ENCODE peak calls at places on chromosomes 3 and 15, in four cellular contexts. One of them, this sample, is unnamed.
A peak's percentile ranks its signal among the peaks of the same experiment; 100 is the strongest.

GRCh38 chr3:72957303-72957702 is 39.3 kb upstream of the PPP4R2 start:
- DNase-seq in HepG2: peak; percentile 95
- DNase-seq in K562: no peak
- DNase-seq in A549: no peak
- DNase-seq in this sample: no peak

GRCh38 chr3:128195369-128195768 is 42.1 kb downstream of the EEFSEC start:
- DNase-seq in A549: no peak
- DNase-seq in HepG2: no peak
- DNase-seq in K562: no peak
- DNase-seq in this sample: no peak

GRCh38 chr15:34275154-34275553 is 50.3 kb downstream of the EMC4 start:
- DNase-seq in A549: no peak
- DNase-seq in K562: no peak
- DNase-seq in HepG2: no peak
- DNase-seq in this sample: no peak

GRCh38 chr15:76994001-76994400 is 925 bp upstream of the PSTPIP1 start:
- DNase-seq in HepG2: no peak
- DNase-seq in A549: peak; percentile 43
- DNase-seq in K562: no peak
- DNase-seq in this sample: peak; percentile 7

GRCh38 chr15:91807122-91807521 is 46.4 kb upstream of the SLCO3A1 start:
- DNase-seq in K562: no peak
- DNase-seq in HepG2: no peak
- DNase-seq in A549: no peak
- DNase-seq in this sample: no peak

GRCh38 chr3:159840900-159841299 is 147.7 kb upstream of the IL12A start:
- DNase-seq in A549: peak; percentile 64
- DNase-seq in K562: no peak
- DNase-seq in HepG2: no peak
- DNase-seq in this sample: no peak

GRCh38 chr15:94538280-94538679 is 306.9 kb downstream of the MCTP2 start:
- DNase-seq in A549: no peak
- DNase-seq in K562: no peak
- DNase-seq in HepG2: no peak
- DNase-seq in this sample: no peak

GRCh38 chr3:108153451-108153981 is 62.7 kb upstream of the CD47 start:
- DNase-seq in K562: peak; percentile 9
- DNase-seq in HepG2: peak; percentile 37
- DNase-seq in A549: peak; percentile 71
- DNase-seq in this sample: peak; percentile 61

GRCh38 chr3:148962513-148962912 is 28.8 kb upstream of the GYG1 start:
- DNase-seq in HepG2: peak; percentile 5
- DNase-seq in A549: peak; percentile 76
- DNase-seq in K562: peak; percentile 9
- DNase-seq in this sample: peak; percentile 66

GRCh38 chr3:150073513-150073912 is 102.8 kb upstream of the PFN2 start:
- DNase-seq in A549: no peak
- DNase-seq in HepG2: no peak
- DNase-seq in K562: no peak
- DNase-seq in this sample: no peak

GRCh38 chr15:98899266-98900021 is 108.1 kb downstream of the PGPEP1L start:
- DNase-seq in HepG2: no peak
- DNase-seq in A549: no peak
- DNase-seq in K562: no peak
- DNase-seq in this sample: no peak

GRCh38 chr3:94401466-94401865 is 338.6 kb downstream of the NSUN3 start:
- DNase-seq in A549: no peak
- DNase-seq in K562: no peak
- DNase-seq in HepG2: no peak
- DNase-seq in this sample: no peak

GRCh38 chr15:22945071-22945470 is 35.1 kb downstream of the CYFIP1 start:
- DNase-seq in K562: no peak
- DNase-seq in A549: no peak
- DNase-seq in HepG2: no peak
- DNase-seq in this sample: no peak

GRCh38 chr3:41088882-41089281 is 110.4 kb upstream of the CTNNB1 start:
- DNase-seq in HepG2: no peak
- DNase-seq in K562: no peak
- DNase-seq in A549: no peak
- DNase-seq in this sample: no peak

GRCh38 chr3:145422541-145422940 is 738.4 kb downstream of the PLOD2 start:
- DNase-seq in K562: no peak
- DNase-seq in HepG2: no peak
- DNase-seq in A549: no peak
- DNase-seq in this sample: no peak

GRCh38 chr3:119569156-119569555 is 9.7 kb upstream of the CD80 start:
- DNase-seq in HepG2: no peak
- DNase-seq in A549: no peak
- DNase-seq in K562: no peak
- DNase-seq in this sample: no peak
- TF ChIP-seq NR3C1 in HepG2: no peak
- TF ChIP-seq NR3C1 in A549: no peak
- TF ChIP-seq NR3C1 in K562: no peak
- TF ChIP-seq NR3C1 in this sample: no peak

GRCh38 chr15:29043731-29044485 is 158.1 kb downstream of the APBA2 start:
- DNase-seq in HepG2: no peak
- DNase-seq in A549: no peak
- DNase-seq in K562: no peak
- DNase-seq in this sample: no peak
- TF ChIP-seq ESRRA in HepG2: no peak
- TF ChIP-seq ESRRA in A549: no peak
- TF ChIP-seq ESRRA in K562: no peak
- TF ChIP-seq ESRRA in this sample: no peak

GRCh38 chr3:9686703-9687102 is 16.9 kb upstream of the CPNE9 start:
- DNase-seq in K562: no peak
- DNase-seq in A549: no peak
- DNase-seq in HepG2: no peak
- DNase-seq in this sample: no peak

GRCh38 chr3:9687514-9687913 is 16.1 kb upstream of the CPNE9 start:
- DNase-seq in HepG2: no peak
- DNase-seq in K562: no peak
- DNase-seq in A549: no peak
- DNase-seq in this sample: no peak

GRCh38 chr3:9685216-9686049 is 18.2 kb upstream of the CPNE9 start:
- DNase-seq in HepG2: no peak
- DNase-seq in A549: no peak
- DNase-seq in K562: no peak
- DNase-seq in this sample: no peak

GRCh38 chr3:9688961-9689360 is 14.7 kb upstream of the CPNE9 start:
- DNase-seq in HepG2: no peak
- DNase-seq in K562: no peak
- DNase-seq in A549: no peak
- DNase-seq in this sample: no peak

DNA sequence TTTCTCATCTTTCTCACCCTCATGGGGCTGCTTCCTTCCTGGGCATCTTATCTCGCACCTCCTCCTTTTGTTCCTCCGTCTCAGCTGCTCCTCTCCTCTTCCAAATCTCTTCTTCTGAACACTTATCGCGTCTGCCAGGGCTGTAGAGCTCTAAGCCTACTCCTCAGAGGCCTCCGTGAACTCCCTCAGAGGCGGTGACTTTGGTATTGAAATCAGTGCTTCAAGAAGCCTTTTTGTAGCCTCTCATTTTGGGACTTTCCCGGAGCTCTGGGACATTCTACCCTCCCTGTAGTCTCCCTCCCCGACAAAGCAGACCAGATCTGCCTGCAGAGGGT is 17.6 kb upstream of the CPNE9 start:
- DNase-seq in K562: no peak
- DNase-seq in A549: no peak
- DNase-seq in HepG2: no peak
- DNase-seq in this sample: no peak
- TF ChIP-seq NR3C1 in K562: no peak
- TF ChIP-seq NR3C1 in A549: no peak
- TF ChIP-seq NR3C1 in HepG2: no peak
- TF ChIP-seq NR3C1 in this sample: no peak

GRCh38 chr3:105366302-105367062 is at the start of gene ALCAM:
- DNase-seq in A549: peak; percentile 98
- DNase-seq in K562: peak; percentile 7
- DNase-seq in HepG2: peak; percentile 87
- DNase-seq in this sample: peak; percentile 96

GRCh38 chr3:105369501-105370371 is 3.0 kb downstream of the ALCAM start:
- DNase-seq in A549: peak; percentile 73
- DNase-seq in HepG2: peak; percentile 49
- DNase-seq in K562: no peak
- DNase-seq in this sample: peak; percentile 39

GRCh38 chr3:105367063-105367405 is 325 bp downstream of the ALCAM start:
- DNase-seq in K562: no peak
- DNase-seq in A549: no peak
- DNase-seq in HepG2: no peak
- DNase-seq in this sample: peak; percentile 49

GRCh38 chr3:105367406-105368213 is 901 bp downstream of the ALCAM start:
- DNase-seq in HepG2: peak; percentile 47
- DNase-seq in A549: peak; percentile 65
- DNase-seq in K562: no peak
- DNase-seq in this sample: peak; percentile 59

DNA sequence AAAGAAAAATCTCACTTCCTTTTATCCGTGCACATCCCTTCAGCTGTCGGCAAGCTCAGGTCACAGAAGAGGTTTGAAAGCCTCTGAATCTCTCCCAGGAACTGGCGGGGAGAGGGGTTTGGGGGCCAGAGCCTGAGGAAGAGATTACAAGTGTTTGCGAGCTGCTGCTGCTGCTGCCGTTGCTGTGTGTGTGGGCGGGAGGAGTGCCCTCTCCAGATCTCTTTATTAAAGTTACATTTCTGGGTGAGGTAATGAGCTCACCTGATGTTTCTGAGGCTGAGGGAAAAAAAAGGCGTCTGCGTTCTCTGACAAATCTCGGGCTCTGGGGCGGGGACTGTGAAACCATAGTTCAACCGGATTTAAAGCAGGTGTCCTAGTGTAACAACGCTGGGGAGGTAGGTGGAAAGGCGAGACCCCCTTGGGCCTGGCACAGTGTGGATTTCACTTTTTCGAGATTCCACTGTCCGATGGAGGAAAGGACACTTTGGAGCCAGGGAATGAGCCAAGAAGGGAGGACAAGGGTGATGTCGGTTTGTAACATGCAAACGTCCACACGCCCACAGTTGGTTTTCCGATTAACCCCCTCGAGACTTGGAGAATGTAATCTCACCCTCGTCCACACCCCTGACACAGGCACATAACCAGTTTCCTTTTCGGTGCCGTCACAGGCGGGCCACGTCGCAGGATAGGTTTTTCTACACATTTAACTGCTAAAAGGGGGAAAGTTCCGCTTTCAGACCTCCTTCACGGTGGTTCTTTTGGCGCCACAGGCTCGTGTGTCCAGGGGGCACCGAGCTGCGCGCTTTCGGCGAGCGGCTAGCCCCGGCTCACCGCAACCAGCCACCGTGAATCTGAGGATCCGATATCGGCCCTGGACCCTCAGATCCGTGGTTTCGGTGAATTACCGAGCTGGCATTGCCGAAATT is 2.1 kb downstream of the ALCAM start:
- DNase-seq in A549: peak; percentile 69
- DNase-seq in HepG2: peak; percentile 60
- DNase-seq in K562: no peak
- DNase-seq in this sample: peak; percentile 19
- TF ChIP-seq ESRRA in A549: no peak
- TF ChIP-seq ESRRA in HepG2: no peak
- TF ChIP-seq ESRRA in K562: no peak
- TF ChIP-seq ESRRA in this sample: no peak

GRCh38 chr15:81504170-81504905 is 130.3 kb upstream of the TMC3 start:
- DNase-seq in K562: no peak
- DNase-seq in HepG2: no peak
- DNase-seq in A549: no peak
- DNase-seq in this sample: no peak
- TF ChIP-seq NR3C1 in K562: no peak
- TF ChIP-seq NR3C1 in HepG2: no peak
- TF ChIP-seq NR3C1 in A549: no peak
- TF ChIP-seq NR3C1 in this sample: no peak

DNA sequence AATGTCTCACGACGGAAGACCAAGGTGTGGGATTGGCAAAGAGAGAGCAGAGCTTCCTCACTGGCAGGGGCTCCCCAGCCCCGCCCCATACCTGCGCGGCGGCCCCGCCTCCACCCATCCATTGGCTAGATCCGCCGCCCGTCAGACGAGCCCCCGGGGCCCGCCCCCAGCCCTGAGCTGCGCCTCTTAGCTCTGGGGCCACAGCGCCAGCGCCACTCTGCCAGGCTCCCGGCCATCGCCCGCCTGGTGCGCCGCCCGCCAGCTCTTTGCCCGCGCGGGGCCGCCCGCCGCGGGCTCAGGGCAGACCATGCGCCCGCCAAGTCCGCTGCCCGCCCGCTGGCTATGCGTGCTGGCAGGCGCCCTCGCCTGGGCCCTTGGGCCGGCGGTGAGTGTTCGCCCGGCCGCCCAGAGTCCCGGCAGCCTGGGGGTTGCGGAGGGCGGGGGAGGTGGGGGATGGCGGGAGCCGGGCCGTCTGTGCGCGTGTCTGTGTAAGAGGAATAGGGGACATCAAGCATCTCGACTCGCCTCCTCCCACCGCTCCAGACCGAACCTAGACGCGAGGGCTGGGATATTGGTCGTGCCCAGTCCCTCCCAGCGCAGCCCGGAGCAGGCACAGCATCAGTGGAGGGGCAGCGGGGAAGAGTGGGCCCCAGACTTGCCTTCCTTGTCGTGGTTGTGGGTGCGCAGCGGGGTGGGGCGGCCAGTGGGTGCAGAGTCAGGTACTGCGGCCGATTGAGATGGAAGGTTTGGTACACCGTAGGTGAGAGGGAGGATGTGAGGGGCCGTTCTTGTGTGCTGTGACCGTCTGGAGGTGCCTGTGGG is at the start of gene VIPR1:
- DNase-seq in K562: peak; percentile 100
- DNase-seq in HepG2: peak; percentile 30
- DNase-seq in A549: peak; percentile 58
- DNase-seq in this sample: peak; percentile 95
- TF ChIP-seq ESRRA in K562: no peak
- TF ChIP-seq ESRRA in HepG2: no peak
- TF ChIP-seq ESRRA in A549: no peak
- TF ChIP-seq ESRRA in this sample: no peak

GRCh38 chr3:190697901-190698300 is 164.6 kb downstream of the GMNC start:
- DNase-seq in K562: no peak
- DNase-seq in A549: no peak
- DNase-seq in HepG2: no peak
- DNase-seq in this sample: no peak
- TF ChIP-seq NR3C1 in K562: no peak
- TF ChIP-seq NR3C1 in A549: no peak
- TF ChIP-seq NR3C1 in HepG2: no peak
- TF ChIP-seq NR3C1 in this sample: no peak

DNA sequence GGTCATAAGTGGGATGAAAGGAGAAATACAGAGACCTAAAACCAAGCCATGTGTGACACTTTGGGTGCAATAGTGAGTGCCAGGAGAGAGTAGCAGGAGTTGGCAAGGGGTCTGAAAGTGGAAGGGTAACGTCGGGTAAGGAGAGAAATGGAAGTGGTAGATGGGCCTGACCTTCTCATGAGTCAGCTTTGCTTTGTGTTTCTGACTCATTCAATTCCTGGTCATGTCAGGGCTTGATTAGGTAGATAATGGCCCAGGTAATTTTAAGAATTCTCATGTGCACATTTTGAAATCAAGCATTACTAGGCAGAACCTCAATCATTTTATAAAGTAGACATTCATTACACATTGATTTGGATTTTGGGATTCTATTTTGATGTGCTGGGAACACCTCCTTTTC is 262.5 kb downstream of the SOX2 start:
- DNase-seq in K562: no peak
- DNase-seq in HepG2: no peak
- DNase-seq in A549: no peak
- DNase-seq in this sample: no peak
- TF ChIP-seq ESRRA in K562: no peak
- TF ChIP-seq ESRRA in HepG2: no peak
- TF ChIP-seq ESRRA in A549: no peak
- TF ChIP-seq ESRRA in this sample: no peak